ENCODE peak calls at places on chromosomes 13 and 19, in ten cellular contexts. T is CD4-positive, CD25-positive, alpha-beta regulatory T cell; U is right lobe of liver; L is T follicular helper cell; G is stimulated activated CD4-positive, alpha-beta T cell treated with anti-CD3 and anti-CD28 coated beads, TNF-alpha, amount 100 ng/mL, for 1 hour; V is germinal center; E is T-cell; I is cardiac fibroblast; S is naive B cell; K is activated naive CD8-positive, alpha-beta T cell treated with anti-CD3 and anti-CD28 coated beads, Interleukin-2, amount 50 U/mL, for 16 hours. C is an unnamed sample.
A peak's percentile ranks its signal among the peaks of the same experiment; 100 is the strongest.

GRCh38 chr19:18915639-18916038 is 3.5 kb downstream of the COPE start:
- DNase-seq in S (no peak), T (no peak), V (peak; percentile 60), G (no peak), U (no peak), E (no peak), I (peak; percentile 56), K (no peak), L (no peak), C (peak; percentile 75)

GRCh38 chr19:2079076-2079864 is 16.9 kb downstream of the MOB3A start:
- DNase-seq in V (no peak), L (no peak), K (no peak), G (no peak), E (no peak), I (no peak), T (no peak), S (no peak), U (peak; percentile 48), C (no peak)

GRCh38 chr19:44653343-44653742 is 9.6 kb downstream of the PVR start:
- DNase-seq in E (no peak), G (no peak), I (no peak), U (no peak), L (no peak), V (no peak), K (no peak), T (no peak), S (no peak), C (no peak)

GRCh38 chr19:50486823-50487515 is 10.3 kb upstream of the GARIN5A start:
- DNase-seq in E (no peak), I (peak; percentile 31), T (no peak), S (peak; percentile 19), K (no peak), L (peak; percentile 28), V (no peak), G (no peak), U (no peak), C (no peak)

GRCh38 chr19:42335374-42335936 is 10.0 kb downstream of the MEGF8 start:
- DNase-seq in K (no peak), V (no peak), I (no peak), G (no peak), T (no peak), E (no peak), U (no peak), L (no peak), S (no peak), C (no peak)

GRCh38 chr19:14505488-14506239 is 9.7 kb upstream of the GIPC1 start:
- DNase-seq in L (peak; percentile 51), T (peak; percentile 47), G (peak; percentile 52), E (peak; percentile 45), I (peak; percentile 74), U (no peak), V (peak; percentile 82), K (peak; percentile 47), S (peak; percentile 54), C (no peak)

GRCh38 chr19:5149508-5149907 is 180.6 kb downstream of the KDM4B start:
- DNase-seq in T (no peak), E (no peak), K (no peak), L (no peak), G (no peak), I (no peak), U (no peak), V (no peak), S (no peak), C (no peak)

GRCh38 chr13:99217461-99218101 is 16.9 kb downstream of the UBAC2 start:
- DNase-seq in V (no peak), T (no peak), E (no peak), S (no peak), K (no peak), I (no peak), U (no peak), L (no peak), G (no peak), C (no peak)

GRCh38 chr13:41152005-41152404 is 19.4 kb upstream of the KBTBD6 start:
- DNase-seq in S (no peak), E (no peak), L (no peak), U (no peak), I (no peak), T (no peak), G (no peak), K (no peak), V (no peak), C (no peak)

GRCh38 chr19:55419624-55420236 is 12.1 kb upstream of the UBE2S start:
- DNase-seq in G (no peak), S (no peak), V (no peak), E (no peak), T (no peak), L (no peak), U (no peak), K (no peak), I (no peak), C (no peak)

GRCh38 chr19:16325161-16325527 is 518 bp downstream of the KLF2 start:
- DNase-seq in E (no peak), G (no peak), L (no peak), T (peak; percentile 47), I (no peak), S (peak; percentile 44), V (peak; percentile 52), U (peak; percentile 66), K (no peak), C (no peak)

GRCh38 chr19:44807162-44807561 is 1.7 kb upstream of the BCAM start:
- DNase-seq in I (no peak), S (no peak), T (no peak), U (peak; percentile 92), K (no peak), E (no peak), L (no peak), V (no peak), G (no peak), C (no peak)

GRCh38 chr19:15123900-15124299 is 16.7 kb downstream of the SYDE1 start:
- DNase-seq in G (no peak), V (no peak), I (peak; percentile 55), K (no peak), L (no peak), E (no peak), U (peak; percentile 86), T (no peak), S (no peak), C (peak; percentile 68)

GRCh38 chr19:37964109-37964508 is 57.1 kb downstream of the SIPA1L3 start:
- DNase-seq in U (no peak), S (no peak), T (no peak), E (no peak), G (no peak), K (no peak), I (no peak), V (no peak), L (no peak), C (no peak)

GRCh38 chr13:74134777-74135305 is 637 bp upstream of the KLF12 start:
- DNase-seq in L (peak; percentile 54), E (peak; percentile 25), S (peak; percentile 70), G (peak; percentile 36), V (peak; percentile 67), U (peak; percentile 84), I (peak; percentile 33), T (peak; percentile 55), K (no peak), C (peak; percentile 3)

GRCh38 chr19:512548-513365 is 5.5 kb downstream of the TPGS1 start:
- DNase-seq in V (no peak), U (no peak), L (no peak), T (no peak), E (no peak), I (no peak), G (no peak), S (no peak), K (no peak), C (no peak)

GRCh38 chr13:51524312-51524711 is 60.0 kb upstream of the WDFY2 start:
- DNase-seq in V (no peak), E (no peak), S (no peak), I (peak; percentile 31), U (peak; percentile 78), G (no peak), L (no peak), T (no peak), K (no peak), C (no peak)

GRCh38 chr13:21111546-21111945 is 50.2 kb upstream of the LATS2 start:
- DNase-seq in T (no peak), K (no peak), U (no peak), E (no peak), V (no peak), I (no peak), L (no peak), S (no peak), G (no peak), C (no peak)

GRCh38 chr13:25990801-25991200 is 61.0 kb downstream of the SHISA2 start:
- DNase-seq in I (peak; percentile 15), L (no peak), K (no peak), U (no peak), V (no peak), T (no peak), S (no peak), G (no peak), E (no peak), C (no peak)

GRCh38 chr13:39877134-39877533 is 221.7 kb downstream of the COG6 start:
- DNase-seq in E (no peak), K (no peak), L (no peak), S (no peak), G (no peak), U (no peak), T (no peak), V (no peak), I (peak; percentile 35), C (no peak)

GRCh38 chr13:111629457-111629856 is 309.0 kb downstream of the TEX29 start:
- DNase-seq in T (no peak), K (no peak), U (no peak), L (no peak), I (no peak), G (no peak), E (no peak), S (no peak), V (no peak), C (no peak)

GRCh38 chr19:42175952-42176648 is 41.4 kb downstream of the DEDD2 start:
- DNase-seq in G (no peak), L (no peak), E (no peak), K (no peak), T (no peak), I (peak; percentile 19), S (no peak), U (no peak), V (peak; percentile 33), C (peak; percentile 15)

GRCh38 chr19:13428352-13428751 is 77.9 kb downstream of the CACNA1A start:
- DNase-seq in E (no peak), L (no peak), S (no peak), V (no peak), I (peak; percentile 44), U (no peak), G (no peak), T (no peak), K (no peak), C (no peak)

GRCh38 chr13:45209229-45209628 is 8.4 kb upstream of the KCTD4 start:
- DNase-seq in S (no peak), L (no peak), T (no peak), E (no peak), G (no peak), V (no peak), U (no peak), I (no peak), K (no peak), C (no peak)